ENCODE peak calls at places on chromosomes 3 and 15, in ten cellular contexts. M, O, N, P, D, E, T, F, A and C are unnamed samples. For H3K4me1, the result is how much of the 10 kb centered on the place peaks cover.

GRCh38 chr3:42526616-42527367 is 24.3 kb downstream of the VIPR1 start:
- DNase-seq in M (no peak), O (no peak), N (no peak), P (no peak), D (no peak), E (no peak), T (no peak), F (peak), A (no peak), C (no peak)

GRCh38 chr3:151439652-151440125 is 21.2 kb downstream of the IGSF10 start:
- DNase-seq in M (no peak), O (peak), N (peak), P (peak), D (peak), E (no peak), T (no peak), F (no peak), A (no peak), C (no peak)

GRCh38 chr3:35422826-35423601 is 216.3 kb upstream of the ARPP21 start:
- DNase-seq in M (no peak), O (no peak), N (no peak), P (no peak), D (no peak), E (no peak), T (no peak), F (no peak), A (no peak), C (no peak)

GRCh38 chr15:33860749-33861148 is 107.5 kb upstream of the CHRM5 start:
- DNase-seq in M (no peak), O (no peak), N (peak), P (no peak), D (no peak), E (no peak), T (no peak), F (no peak), A (no peak), C (no peak)

GRCh38 chr15:88627463-88627862 is 6.3 kb downstream of the AEN start:
- DNase-seq in M (no peak), O (no peak), N (no peak), P (no peak), D (no peak), E (no peak), T (peak), F (no peak), A (no peak), C (no peak)

GRCh38 chr15:74835312-74835823 is 7.6 kb downstream of the ULK3 start:
- DNase-seq in M (peak), O (peak), N (peak), P (peak), D (no peak), E (peak), T (peak), F (peak), A (peak), C (peak)

GRCh38 chr3:149501524-149501923 is 27.0 kb downstream of the TM4SF4 start:
- DNase-seq in M (no peak), O (no peak), N (peak), P (no peak), D (no peak), E (no peak), T (no peak), F (no peak), A (no peak), C (no peak)

GRCh38 chr3:53346922-53347260 is 452 bp downstream of the DCP1A start:
- DNase-seq in M (no peak), O (no peak), N (no peak), P (no peak), D (no peak), E (no peak), T (no peak), F (no peak), A (no peak), C (no peak)

GRCh38 chr3:153221748-153222162 is 59.7 kb downstream of the RAP2B start:
- DNase-seq in M (no peak), O (peak), N (peak), P (no peak), D (no peak), E (no peak), T (peak), F (peak), A (peak), C (peak)

GRCh38 chr15:65258863-65259262 is 27.8 kb downstream of the PARP16 start:
- DNase-seq in M (no peak), O (peak), N (peak), P (no peak), D (no peak), E (no peak), T (no peak), F (no peak), A (no peak), C (no peak)

GRCh38 chr15:51155906-51156305 is 61.2 kb upstream of the TNFAIP8L3 start:
- DNase-seq in M (no peak), O (no peak), N (no peak), P (no peak), D (no peak), E (no peak), T (no peak), F (no peak), A (no peak), C (no peak)

GRCh38 chr15:63365004-63365555 is 16.6 kb downstream of the CA12 start:
- DNase-seq in M (no peak), O (no peak), N (no peak), P (no peak), D (no peak), E (peak), T (no peak), F (no peak), A (no peak), C (no peak)

GRCh38 chr15:24777307-24777706 is 101.7 kb downstream of the NPAP1 start:
- DNase-seq in M (no peak), O (no peak), N (no peak), P (no peak), D (no peak), E (no peak), T (no peak), F (no peak), A (no peak), C (no peak)

GRCh38 chr3:186260726-186261125 is 101.3 kb downstream of the DGKG start:
- DNase-seq in M (no peak), O (no peak), N (no peak), P (no peak), D (no peak), E (no peak), T (no peak), F (no peak), A (no peak), C (no peak)

GRCh38 chr3:57796261-57796660 is 40.2 kb downstream of the SLMAP start:
- DNase-seq in M (no peak), O (no peak), N (peak), P (no peak), D (no peak), E (no peak), T (no peak), F (no peak), A (no peak), C (no peak)

GRCh38 chr15:68894208-68894607 is 36.1 kb upstream of the SPESP1 start:
- DNase-seq in M (no peak), O (no peak), N (no peak), P (no peak), D (no peak), E (no peak), T (no peak), F (no peak), A (no peak), C (no peak)

GRCh38 chr3:10253731-10254130 is 5.5 kb downstream of the TATDN2 start:
- DNase-seq in M (no peak), O (no peak), N (no peak), P (no peak), D (no peak), E (no peak), T (no peak), F (no peak), A (no peak), C (no peak)

GRCh38 chr3:125186261-125186770 is 26.2 kb downstream of the SLC12A8 start:
- DNase-seq in M (no peak), O (no peak), N (peak), P (no peak), D (no peak), E (no peak), T (no peak), F (no peak), A (no peak), C (no peak)

GRCh38 chr15:96341465-96342142 is 11.1 kb downstream of the NR2F2 start:
- DNase-seq in M (peak), O (no peak), N (no peak), P (no peak), D (no peak), E (peak), T (no peak), F (no peak), A (peak), C (peak)

GRCh38 chr15:89672221-89673161 is 6.7 kb downstream of the PLIN1 start:
- DNase-seq in M (peak), O (no peak), N (peak), P (no peak), D (no peak), E (peak), T (no peak), F (no peak), A (no peak), C (peak)

GRCh38 chr3:75631541-75631940 is 32.6 kb upstream of the FRG2C start:
- DNase-seq in M (no peak), O (no peak), N (no peak), P (no peak), D (no peak), E (no peak), T (no peak), F (no peak), A (no peak), C (peak)

GRCh38 chr3:61669203-61669602 is 107.8 kb downstream of the PTPRG start:
- DNase-seq in M (no peak), O (no peak), N (no peak), P (no peak), D (no peak), E (no peak), T (no peak), F (no peak), A (no peak), C (no peak)

GRCh38 chr3:127853681-127854080 is 31.4 kb upstream of the MGLL start:
- DNase-seq in M (peak), O (no peak), N (no peak), P (peak), D (no peak), E (peak), T (peak), F (no peak), A (no peak), C (no peak)

GRCh38 chr15:55361048-55361447 is 42.0 kb downstream of the PIGB start:
- DNase-seq in M (no peak), O (no peak), N (no peak), P (no peak), D (no peak), E (no peak), T (no peak), F (no peak), A (peak), C (no peak)

GRCh38 chr3:53163459-53164387 is 2.7 kb downstream of the PRKCD start:
- DNase-seq in M (no peak), O (no peak), N (peak), P (no peak), D (no peak), E (no peak), T (no peak), F (no peak), A (no peak), C (no peak)

GRCh38 chr3:19046440-19046839 is 101.9 kb upstream of the KCNH8 start:
- DNase-seq in M (no peak), O (no peak), N (no peak), P (no peak), D (no peak), E (no peak), T (no peak), F (no peak), A (no peak), C (no peak)

GRCh38 chr15:78567541-78567940 is 2.2 kb downstream of the CHRNA5 start:
- DNase-seq in M (no peak), O (no peak), N (no peak), P (no peak), D (no peak), E (no peak), T (no peak), F (no peak), A (no peak), C (no peak)

GRCh38 chr3:74630602-74631001 is 16.1 kb upstream of the CNTN3 start:
- DNase-seq in M (no peak), O (no peak), N (peak), P (no peak), D (no peak), E (no peak), T (no peak), F (no peak), A (no peak), C (no peak)

GRCh38 chr15:94000603-94001002 is 230.8 kb upstream of the MCTP2 start:
- DNase-seq in M (peak), O (no peak), N (no peak), P (no peak), D (no peak), E (no peak), T (no peak), F (no peak), A (no peak), C (no peak)

GRCh38 chr3:49343163-49343562 is 3.3 kb upstream of the USP4 start:
- DNase-seq in M (no peak), O (no peak), N (no peak), P (no peak), D (no peak), E (no peak), T (no peak), F (no peak), A (no peak), C (no peak)

GRCh38 chr3:49339947-49340800 is at the start of gene USP4:
- DNase-seq in M (peak), O (peak), N (peak), P (peak), D (peak), E (peak), T (peak), F (peak), A (peak), C (peak)

GRCh38 chr3:49346797-49347251 is 7.0 kb upstream of the USP4 start:
- DNase-seq in M (no peak), O (no peak), N (peak), P (no peak), D (no peak), E (no peak), T (no peak), F (no peak), A (no peak), C (no peak)

GRCh38 chr3:49339593-49339946 is 283 bp downstream of the USP4 start:
- DNase-seq in M (peak), O (no peak), N (peak), P (no peak), D (no peak), E (peak), T (peak), F (peak), A (peak), C (no peak)

GRCh38 chr3:49341996-49342395 is 2.1 kb upstream of the USP4 start:
- DNase-seq in M (no peak), O (no peak), N (no peak), P (no peak), D (no peak), E (no peak), T (no peak), F (no peak), A (no peak), C (no peak)
- H3K4me1 ChIP-seq in M (under half), O (under half), N (under half), P (under half), D (under half), E (under half), T (under half), F (under half), A (half or more), C (under half)

GRCh38 chr3:172179680-172180399 is 140.5 kb downstream of the FNDC3B start:
- DNase-seq in M (no peak), O (no peak), N (no peak), P (no peak), D (no peak), E (no peak), T (no peak), F (no peak), A (no peak), C (no peak)
- H3K4me1 ChIP-seq in M (under half), O (under half), N (under half), P (under half), D (under half), E (under half), T (under half), F (under half), A (under half), C (half or more)

DNA sequence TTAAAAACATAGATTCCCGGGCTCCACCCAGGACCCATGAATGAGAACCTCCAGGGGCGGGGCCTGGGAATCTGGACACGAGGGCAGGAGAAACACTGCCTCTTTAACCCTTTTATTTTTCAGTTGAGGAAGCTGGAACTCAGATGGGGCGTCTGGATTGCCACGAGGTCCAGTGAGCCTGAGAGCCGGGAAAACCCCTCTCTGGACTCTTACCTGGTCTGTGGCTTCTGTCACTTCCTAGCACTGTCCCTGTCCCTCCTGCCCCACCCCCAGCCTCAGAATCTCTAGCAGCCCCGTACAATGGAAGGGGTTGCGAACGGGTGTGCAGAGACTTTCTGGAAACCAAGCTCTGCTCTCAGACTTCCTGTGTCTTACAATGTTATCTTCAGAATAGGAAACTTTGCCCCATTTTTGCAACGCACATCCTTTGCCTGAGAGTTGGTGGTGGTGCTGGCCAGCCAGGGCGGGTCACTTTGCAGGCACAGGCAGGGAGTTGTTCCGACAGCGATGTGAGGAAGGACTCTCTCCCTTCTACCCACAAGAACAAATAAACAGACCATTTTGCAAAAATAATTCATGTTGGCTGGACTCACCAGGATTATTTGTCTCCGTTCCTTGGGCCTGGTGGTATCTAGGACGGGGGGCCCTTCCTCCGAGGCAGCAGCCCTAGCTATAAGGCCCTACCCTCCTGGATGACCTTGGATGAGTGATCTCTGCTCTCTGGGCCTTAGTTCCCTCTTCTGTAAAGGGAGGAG is 59.1 kb downstream of the SMAD6 start:
- DNase-seq in M (no peak), O (peak), N (peak), P (no peak), D (no peak), E (peak), T (no peak), F (no peak), A (peak), C (peak)
- H3K4me1 ChIP-seq in M (under half), O (under half), N (half or more), P (under half), D (under half), E (under half), T (under half), F (under half), A (half or more), C (under half)

GRCh38 chr15:73688455-73688854 is 4.3 kb downstream of the CD276 start:
- DNase-seq in M (peak), O (peak), N (peak), P (no peak), D (no peak), E (no peak), T (no peak), F (no peak), A (no peak), C (no peak)
- H3K4me1 ChIP-seq in M (under half), O (half or more), N (half or more), P (under half), D (under half), E (under half), T (under half), F (under half), A (half or more), C (half or more)